ENCODE peak calls at places on chromosome 3, in eight cellular contexts. X is astrocyte of the spinal cord, I is colonic mucosa, V is lower leg skin, Y is A549, E is body of pancreas, U is AG09309, P is GM06990. W is an unnamed sample.

GRCh38 chr3:194305356-194306108 is 45.6 kb downstream of the CPN2 start:
- DNase-seq in U (no peak), P (no peak), X (no peak), V (no peak), I (no peak), Y (no peak), E (no peak), W (no peak)

GRCh38 chr3:106332884-106333283 is 464.1 kb upstream of the CBLB start:
- DNase-seq in Y (peak; percentile 21), P (peak; percentile 19), E (no peak), U (no peak), X (peak; percentile 49), I (no peak), V (no peak), W (no peak)

GRCh38 chr3:122880624-122881023 is 85.8 kb downstream of the SLC49A4 start:
- DNase-seq in U (no peak), I (peak; percentile 36), P (no peak), E (no peak), X (no peak), Y (no peak), V (no peak), W (no peak)

GRCh38 chr3:140432176-140432753 is 245.6 kb upstream of the TRIM42 start:
- DNase-seq in X (peak; percentile 24), E (no peak), I (no peak), V (peak; percentile 28), U (no peak), P (no peak), Y (no peak), W (no peak)

GRCh38 chr3:129597792-129598381 is 8.6 kb downstream of the PLXND1 start:
- DNase-seq in I (no peak), U (no peak), Y (no peak), V (no peak), X (no peak), P (no peak), E (no peak), W (no peak)

GRCh38 chr3:21528291-21528690 is 222.7 kb downstream of the ZNF385D start:
- DNase-seq in U (no peak), I (no peak), V (no peak), E (no peak), Y (no peak), P (no peak), X (no peak), W (no peak)

GRCh38 chr3:149005424-149005823 is 14.1 kb downstream of the GYG1 start:
- DNase-seq in E (no peak), P (no peak), U (no peak), Y (no peak), I (no peak), X (no peak), V (no peak), W (no peak)

GRCh38 chr3:48503406-48504050 is 446 bp downstream of the SHISA5 start:
- DNase-seq in P (no peak), U (no peak), E (peak; percentile 25), X (peak; percentile 48), Y (no peak), I (peak; percentile 37), V (peak; percentile 94), W (no peak)

GRCh38 chr3:113234688-113235260 is 23.4 kb downstream of the BOC start:
- DNase-seq in U (no peak), X (no peak), Y (no peak), I (no peak), P (no peak), E (no peak), V (peak; percentile 79), W (no peak)

GRCh38 chr3:148269816-148270215 is 427.9 kb upstream of the AGTR1 start:
- DNase-seq in P (no peak), Y (no peak), E (no peak), I (no peak), X (peak; percentile 28), V (no peak), U (no peak), W (peak; percentile 7)

GRCh38 chr3:23611737-23612295 is 193.9 kb upstream of the UBE2E1 start:
- DNase-seq in U (no peak), P (no peak), I (no peak), V (no peak), E (peak; percentile 27), X (peak; percentile 82), Y (no peak), W (peak; percentile 24)

GRCh38 chr3:154829979-154830378 is 250.1 kb upstream of the MME start:
- DNase-seq in I (no peak), U (no peak), P (no peak), Y (no peak), E (no peak), X (no peak), V (no peak), W (no peak)

GRCh38 chr3:64880926-64881325 is 193.1 kb upstream of the ADAMTS9 start:
- DNase-seq in V (no peak), Y (no peak), I (no peak), X (no peak), U (no peak), P (no peak), E (no peak), W (no peak)

GRCh38 chr3:140545197-140545596 is 132.7 kb upstream of the TRIM42 start:
- DNase-seq in X (no peak), V (no peak), I (no peak), P (no peak), E (no peak), U (no peak), Y (no peak), W (no peak)

GRCh38 chr3:45224824-45225464 is 1.1 kb downstream of the TMEM158 start:
- DNase-seq in V (peak; percentile 91), Y (peak; percentile 75), P (peak; percentile 26), E (peak; percentile 67), I (peak; percentile 75), U (no peak), X (peak; percentile 73), W (peak; percentile 78)
- TF ChIP-seq CTCF in V (no peak), Y (peak; percentile 61), P (peak; percentile 42), E (peak; percentile 46), I (peak; percentile 19), U (peak; percentile 60), X (peak; percentile 56), W (peak; percentile 22)

GRCh38 chr3:185926445-185926844 is 11.4 kb downstream of the TRA2B start:
- DNase-seq in I (peak; percentile 69), Y (no peak), E (no peak), P (no peak), X (no peak), V (no peak), U (no peak), W (no peak)

GRCh38 chr3:185927501-185928200 is 10.2 kb downstream of the TRA2B start:
- DNase-seq in X (no peak), U (no peak), P (no peak), I (no peak), E (no peak), V (no peak), Y (no peak), W (no peak)

GRCh38 chr3:185929192-185930151 is 8.3 kb downstream of the TRA2B start:
- DNase-seq in Y (no peak), P (no peak), I (no peak), E (no peak), X (no peak), V (no peak), U (no peak), W (no peak)

GRCh38 chr3:185930393-185931107 is 7.3 kb downstream of the TRA2B start:
- DNase-seq in I (no peak), U (no peak), P (no peak), V (no peak), E (no peak), Y (no peak), X (no peak), W (no peak)

DNA sequence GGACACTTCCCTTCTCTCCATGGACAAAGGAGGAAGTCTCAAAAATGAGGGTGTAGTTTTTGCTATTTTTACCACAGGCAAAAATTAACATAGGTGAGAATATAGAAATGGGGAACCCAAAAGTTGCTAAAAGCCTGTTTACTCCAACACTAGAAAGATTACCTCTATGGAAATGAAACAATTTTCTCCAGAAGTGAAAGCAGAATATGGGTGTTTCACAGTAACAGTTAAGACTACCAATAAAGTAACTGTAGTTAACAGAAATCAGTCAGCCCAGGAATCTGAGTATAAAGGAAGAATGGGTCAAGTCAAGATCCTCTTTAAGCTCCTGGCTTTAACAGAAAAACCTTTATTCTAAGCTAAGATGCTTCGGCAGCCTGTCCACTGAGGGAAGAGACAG is 9.3 kb downstream of the TRA2B start:
- DNase-seq in V (no peak), Y (no peak), P (no peak), X (no peak), I (no peak), E (no peak), U (no peak), W (no peak)
- H3K4me3 ChIP-seq in V (no peak overlapping the region), Y (no peak overlapping the region), P (peak overlapping the region; percentile 31), X (no peak overlapping the region), I (no peak overlapping the region), E (no peak overlapping the region), U (no peak overlapping the region), W (peak overlapping the region; percentile 24)

DNA sequence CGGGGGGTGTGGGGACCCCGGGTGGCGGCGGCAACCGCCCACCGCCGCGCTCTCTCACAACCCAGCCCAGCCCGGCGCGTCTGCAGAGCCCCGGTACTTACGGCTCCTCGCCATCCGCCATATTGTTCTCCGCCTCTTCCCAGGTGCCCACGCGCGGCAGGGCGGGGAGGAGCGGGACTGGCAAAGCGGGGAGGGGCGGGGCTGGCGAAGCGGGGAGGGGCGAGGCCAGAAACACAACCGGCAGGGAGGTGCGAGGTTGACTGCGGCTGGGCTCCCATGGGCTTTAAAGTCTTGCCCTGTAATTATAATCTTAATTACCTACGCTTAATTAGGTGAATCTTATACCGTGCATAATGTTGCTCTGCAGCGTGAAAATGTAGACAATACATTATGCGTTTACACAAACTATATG is at the start of gene UBA3:
- DNase-seq in P (peak; percentile 90), Y (peak; percentile 83), V (peak; percentile 98), X (peak; percentile 86), E (peak; percentile 90), U (no peak), I (peak; percentile 96), W (peak; percentile 92)
- TF ChIP-seq CTCF in P (no peak), Y (no peak), V (no peak), X (no peak), E (no peak), U (no peak), I (no peak), W (peak; percentile 26)

GRCh38 chr3:54600441-54601204 is 327.2 kb downstream of the LRTM1 start:
- DNase-seq in Y (no peak), U (no peak), E (no peak), X (no peak), I (no peak), V (no peak), P (no peak), W (peak; percentile 46)

GRCh38 chr3:54596087-54596486 is 331.8 kb downstream of the LRTM1 start:
- DNase-seq in X (no peak), P (no peak), I (no peak), V (peak; percentile 36), Y (no peak), U (no peak), E (no peak), W (no peak)

GRCh38 chr3:54604495-54604894 is 323.4 kb downstream of the LRTM1 start:
- DNase-seq in V (no peak), I (no peak), U (no peak), X (no peak), E (no peak), Y (no peak), P (no peak), W (no peak)

DNA sequence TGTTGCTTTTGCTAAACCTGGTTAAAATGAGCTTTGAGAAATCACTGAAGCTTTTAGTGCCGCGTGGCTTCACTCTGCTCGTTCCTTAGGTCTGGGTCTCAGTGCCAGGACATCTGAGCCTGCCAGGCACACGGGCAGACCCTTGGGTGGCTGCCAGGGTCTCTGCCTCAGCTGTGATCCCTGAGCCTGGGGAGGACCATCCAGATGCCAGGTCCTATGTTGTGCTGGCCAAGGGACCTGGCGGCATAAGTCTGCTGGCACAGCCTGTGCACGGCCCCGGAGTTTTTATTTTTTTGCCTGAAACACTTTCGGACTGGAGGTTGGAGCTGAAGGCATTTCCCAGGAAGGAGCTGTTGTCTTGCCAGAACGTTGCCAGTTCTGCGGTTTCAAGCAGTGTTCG is 328.1 kb downstream of the LRTM1 start:
- DNase-seq in I (no peak), Y (no peak), P (no peak), U (no peak), E (no peak), V (no peak), X (no peak), W (peak; percentile 57)
- H3K4me3 ChIP-seq in I (no peak overlapping the region), Y (no peak overlapping the region), P (no peak overlapping the region), U (no peak overlapping the region), E (no peak overlapping the region), V (no peak overlapping the region), X (no peak overlapping the region), W (peak overlapping the region; percentile 19)

W was measured in dorsolateral prefrontal cortex.